ENCODE peak calls at places on chromosomes 5 and 9, in four cellular contexts. G is lower lobe of right lung, Q is A549, F is fibroblast of mammary gland. H is an unnamed sample.
A peak's percentile ranks its signal among the peaks of the same experiment; 100 is the strongest.

GRCh38 chr9:135559606-135560005 is 1.9 kb upstream of the PAEP start:
- DNase-seq in G (no peak), Q (no peak), F (peak; percentile 8), H (no peak)

GRCh38 chr5:100574716-100575115 is 39.5 kb downstream of the FAM174A start:
- DNase-seq in G (no peak), Q (no peak), F (no peak), H (no peak)

GRCh38 chr5:153573326-153574033 is 83.0 kb downstream of the GRIA1 start:
- DNase-seq in Q (no peak), G (peak; percentile 48), F (peak; percentile 64), H (no peak)

GRCh38 chr5:176529116-176529823 is 7.9 kb downstream of the RNF44 start:
- DNase-seq in Q (no peak), F (no peak), G (peak; percentile 40), H (no peak)

GRCh38 chr9:135473972-135474543 is 5.5 kb upstream of the PPP1R26 start:
- DNase-seq in G (no peak), F (no peak), Q (no peak), H (no peak)

GRCh38 chr9:137302176-137303030 is at the start of gene NRARP:
- DNase-seq in F (peak; percentile 54), G (peak; percentile 94), Q (peak; percentile 77), H (peak; percentile 97)

GRCh38 chr9:104993291-104993963 is 65.5 kb upstream of the ABCA1 start:
- DNase-seq in G (peak; percentile 79), Q (no peak), F (peak; percentile 67), H (peak; percentile 71)

GRCh38 chr5:126430631-126431030 is 7.4 kb downstream of the GRAMD2B start:
- DNase-seq in Q (no peak), F (peak; percentile 29), G (no peak), H (no peak)

GRCh38 chr9:121620777-121621437 is 30.5 kb upstream of the DAB2IP start:
- DNase-seq in F (peak; percentile 22), G (no peak), Q (peak; percentile 67), H (peak; percentile 44)

GRCh38 chr5:142012186-142012785 is 541 bp downstream of the GNPDA1 start:
- DNase-seq in F (peak; percentile 65), Q (peak; percentile 46), G (peak; percentile 62), H (peak; percentile 45)

GRCh38 chr5:165333623-165334022 is 1828.2 kb downstream of the MAT2B start:
- DNase-seq in F (no peak), Q (no peak), G (no peak), H (no peak)

GRCh38 chr5:172370648-172371248 is 83.6 kb downstream of the SH3PXD2B start:
- DNase-seq in G (no peak), Q (peak; percentile 23), F (peak; percentile 75), H (peak; percentile 23)

DNA sequence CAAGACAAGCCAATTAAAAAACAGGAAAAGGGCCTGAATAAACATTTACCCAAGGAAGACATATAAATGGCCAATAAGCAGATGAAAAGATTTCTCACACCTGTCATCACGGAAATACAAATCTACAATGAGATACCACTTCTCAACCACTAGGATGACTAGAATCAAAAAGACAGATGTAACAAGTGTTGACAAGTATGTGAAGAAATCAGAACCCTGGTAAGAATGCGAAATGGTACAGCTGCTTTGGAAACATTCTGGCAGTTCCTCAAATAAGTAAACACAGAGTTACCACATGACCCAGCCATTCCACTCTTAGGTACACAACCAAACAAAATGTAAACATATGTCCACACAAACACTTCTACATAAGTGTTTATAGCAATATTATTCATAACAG is 32.5 kb downstream of the LEAP2 start:
- DNase-seq in F (peak; percentile 39), G (no peak), Q (no peak), H (no peak)
- TF ChIP-seq CTCF in F (no peak), G (peak; percentile 16), Q (no peak), H (peak; percentile 40)

DNA sequence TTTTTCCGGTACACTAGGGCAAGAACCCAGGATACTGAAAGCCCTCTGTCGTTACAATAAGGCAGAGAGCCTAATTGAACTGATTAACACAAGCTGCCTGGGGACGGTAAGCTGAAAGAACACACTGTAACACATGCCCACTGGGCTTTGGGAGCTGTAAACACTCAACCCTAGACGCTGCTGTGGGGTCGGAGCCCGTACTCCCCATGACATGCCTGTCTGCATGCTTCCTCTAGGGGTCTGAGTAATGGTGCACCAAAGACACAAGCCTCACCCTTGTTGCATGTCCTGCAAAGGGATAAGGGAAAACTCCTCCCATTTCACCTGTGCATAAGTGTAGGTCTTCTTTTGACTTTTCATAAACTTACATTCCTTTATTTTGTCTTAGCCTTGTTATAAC is 194.0 kb downstream of the FBXL7 start:
- DNase-seq in G (no peak), F (no peak), Q (no peak), H (no peak)
- TF ChIP-seq CTCF in G (no peak), F (no peak), Q (no peak), H (no peak)

GRCh38 chr9:12554636-12555035 is 138.5 kb upstream of the TYRP1 start:
- DNase-seq in F (peak; percentile 6), G (no peak), Q (no peak), H (peak; percentile 26)
- TF ChIP-seq CTCF in F (no peak), G (no peak), Q (peak; percentile 22), H (peak; percentile 31)

DNA sequence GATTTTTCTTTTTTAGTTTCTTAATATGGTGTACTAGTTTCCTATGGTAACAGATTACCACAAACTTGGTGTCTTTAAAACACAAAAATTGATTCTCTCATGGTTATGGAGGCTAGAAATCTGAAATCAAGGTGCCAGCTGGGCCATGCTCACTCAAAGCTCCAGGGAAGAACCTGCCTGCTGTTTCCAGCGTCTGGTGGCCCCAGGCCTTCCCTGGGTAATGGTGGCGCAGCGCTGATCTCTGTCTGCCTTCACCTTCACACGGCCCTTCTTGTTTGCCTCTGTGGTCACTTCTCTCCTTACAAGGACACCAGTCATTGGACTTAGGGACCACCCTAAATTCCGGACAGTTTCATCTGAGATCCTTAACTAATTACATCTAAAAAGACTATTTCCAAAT is 70.5 kb upstream of the GFPT2 start:
- DNase-seq in G (no peak), Q (no peak), F (no peak), H (no peak)
- TF ChIP-seq CTCF in G (no peak), Q (no peak), F (no peak), H (no peak)

GRCh38 chr9:123365287-123365880 is 9.4 kb downstream of the CRB2 start:
- DNase-seq in F (no peak), Q (no peak), G (no peak), H (no peak)
- TF ChIP-seq CTCF in F (peak; percentile 34), Q (no peak), G (no peak), H (peak; percentile 31)